ENCODE peak calls at places on chromosomes 3 and 15, in six cellular contexts. Y is AG10803, H is suprapubic skin, K is progenitor cell of endocrine pancreas, P is BJ, I is upper lobe of right lung. E is an unnamed sample.

GRCh38 chr15:89419370-89419984 is 76.9 kb downstream of the RHCG start:
- DNase-seq in Y (no peak), H (no peak), K (peak), P (no peak), I (no peak), E (no peak)

GRCh38 chr3:126102530-126102951 is 18.6 kb upstream of the SLC41A3 start:
- DNase-seq in Y (peak), H (no peak), K (no peak), P (no peak), I (no peak), E (no peak)

GRCh38 chr15:51229907-51230328 is 108.5 kb downstream of the CYP19A1 start:
- DNase-seq in Y (peak), H (no peak), K (no peak), P (no peak), I (no peak), E (no peak)

GRCh38 chr3:171028025-171028778 is 1.7 kb upstream of the SLC2A2 start:
- DNase-seq in Y (peak), H (no peak), K (no peak), P (peak), I (peak), E (no peak)

GRCh38 chr15:85443593-85444328 is 63.4 kb downstream of the AKAP13 start:
- DNase-seq in Y (peak), H (no peak), K (no peak), P (no peak), I (no peak), E (no peak)

GRCh38 chr3:42544492-42545283 is 37.1 kb downstream of the SEC22C start:
- DNase-seq in Y (no peak), H (no peak), K (no peak), P (no peak), I (peak), E (no peak)

GRCh38 chr3:112132975-112133448 is at the start of gene GCSAM:
- DNase-seq in Y (no peak), H (no peak), K (no peak), P (no peak), I (no peak), E (peak)

GRCh38 chr15:74829500-74829899 is 3.1 kb downstream of the CPLX3 start:
- DNase-seq in Y (peak), H (no peak), K (no peak), P (no peak), I (no peak), E (no peak)

GRCh38 chr3:62965311-62965710 is 90.1 kb upstream of the CADPS start:
- DNase-seq in Y (no peak), H (no peak), K (no peak), P (no peak), I (no peak), E (no peak)

GRCh38 chr15:66024998-66025397 is 155.7 kb downstream of the RAB11A start:
- DNase-seq in Y (peak), H (no peak), K (no peak), P (no peak), I (no peak), E (no peak)

GRCh38 chr3:114454592-114455251 is 160.9 kb downstream of the TIGIT start:
- DNase-seq in Y (peak), H (no peak), K (no peak), P (no peak), I (no peak), E (no peak)

GRCh38 chr3:90092994-90093393 is 985.6 kb downstream of the EPHA3 start:
- DNase-seq in Y (peak), H (no peak), K (no peak), P (no peak), I (no peak), E (no peak)
- TF ChIP-seq CTCF in Y (peak), H (peak), K (peak), P (peak), I (peak), E (no peak)

DNA sequence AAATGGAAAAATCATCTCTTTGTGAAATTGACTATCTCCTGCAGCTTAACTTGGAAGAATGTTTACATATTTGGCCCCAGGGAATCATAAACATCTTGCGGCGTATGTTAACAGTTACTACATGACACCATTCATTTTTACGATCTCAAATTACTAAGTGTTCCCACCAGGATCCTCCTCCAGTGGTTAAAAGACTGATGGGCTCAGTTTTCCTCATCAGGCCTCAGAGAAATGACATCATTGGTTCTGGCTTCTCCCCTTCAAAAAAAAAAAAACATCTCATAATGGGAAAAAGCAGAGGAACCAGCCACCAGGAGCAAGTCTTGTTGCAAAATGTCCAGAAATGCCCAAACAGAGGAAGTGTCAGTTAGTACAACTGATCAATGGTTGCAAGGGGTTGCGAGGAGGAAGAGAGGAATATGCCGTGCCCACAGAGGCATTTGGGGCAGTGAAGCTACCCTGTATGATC is 70.5 kb upstream of the LIPC start:
- DNase-seq in Y (peak), H (no peak), K (no peak), P (peak), I (no peak), E (no peak)
- TF ChIP-seq CTCF in Y (peak), H (no peak), K (no peak), P (no peak), I (no peak), E (no peak)

GRCh38 chr15:101256756-101257155 is 4.9 kb upstream of the CHSY1 start:
- DNase-seq in Y (no peak), H (no peak), K (no peak), P (no peak), I (no peak), E (no peak)

GRCh38 chr15:101255066-101255415 is 3.2 kb upstream of the CHSY1 start:
- DNase-seq in Y (peak), H (no peak), K (no peak), P (no peak), I (no peak), E (no peak)

GRCh38 chr15:101262551-101262950 is 10.7 kb upstream of the CHSY1 start:
- DNase-seq in Y (peak), H (no peak), K (no peak), P (no peak), I (no peak), E (no peak)

GRCh38 chr15:101255615-101256350 is 3.9 kb upstream of the CHSY1 start:
- DNase-seq in Y (no peak), H (no peak), K (no peak), P (no peak), I (no peak), E (no peak)

DNA sequence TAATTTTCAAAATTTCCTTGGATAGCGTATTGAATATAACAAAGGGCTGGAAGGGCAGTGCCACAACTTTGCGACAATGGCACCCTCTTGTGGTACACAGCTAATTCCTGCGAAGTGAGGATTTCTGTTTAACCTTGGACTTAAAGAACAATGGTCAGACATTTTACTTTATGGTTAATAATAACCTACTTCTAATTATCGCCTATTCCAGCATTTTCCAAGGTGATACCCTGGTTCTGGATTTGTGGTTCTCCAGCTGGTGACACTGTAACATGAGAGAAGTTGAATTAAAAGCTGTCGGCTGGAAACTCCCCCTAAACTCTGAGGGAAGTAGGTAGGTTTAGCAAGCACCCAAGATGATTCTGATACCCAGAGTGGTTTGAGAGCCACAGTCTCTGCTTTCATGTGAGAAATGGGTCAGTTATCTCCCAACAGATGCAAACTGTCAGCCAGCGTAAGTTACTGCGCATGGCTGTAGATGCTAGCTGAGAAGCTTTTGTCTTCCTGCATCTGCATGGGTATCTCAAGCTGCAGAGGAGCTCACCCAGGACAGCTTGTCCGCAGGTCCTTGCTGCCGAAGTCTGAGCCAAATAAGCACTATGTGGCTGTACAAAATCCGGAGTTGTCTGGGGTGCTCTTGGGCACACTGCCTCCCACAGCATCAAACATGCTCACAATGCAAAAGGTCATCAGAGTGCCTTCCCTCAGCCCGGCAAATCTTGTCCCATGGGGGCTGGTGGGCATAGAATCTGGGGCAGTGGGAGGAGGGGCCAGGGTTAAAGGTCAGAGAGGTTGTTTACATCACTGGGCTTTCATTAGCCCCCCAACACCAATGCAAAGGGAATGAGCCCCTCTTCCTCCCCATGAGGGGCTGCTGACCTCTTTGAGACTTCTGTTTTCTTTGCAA is 6.6 kb upstream of the CHSY1 start:
- DNase-seq in Y (peak), H (no peak), K (no peak), P (no peak), I (no peak), E (no peak)
- TF ChIP-seq CTCF in Y (peak), H (peak), K (peak), P (peak), I (peak), E (peak)

GRCh38 chr15:63599401-63600000 is 2.3 kb downstream of the FBXL22 start:
- DNase-seq in Y (peak), H (peak), K (no peak), P (no peak), I (peak), E (peak)
- TF ChIP-seq CTCF in Y (peak), H (peak), K (peak), P (peak), I (peak), E (no peak)

GRCh38 chr15:56102401-56102800 is 109.0 kb upstream of the NEDD4 start:
- DNase-seq in Y (no peak), H (no peak), K (no peak), P (no peak), I (no peak), E (no peak)

GRCh38 chr15:56099311-56099710 is 105.9 kb upstream of the NEDD4 start:
- DNase-seq in Y (no peak), H (no peak), K (no peak), P (no peak), I (no peak), E (no peak)

GRCh38 chr15:56095406-56095805 is 102.0 kb upstream of the NEDD4 start:
- DNase-seq in Y (no peak), H (no peak), K (no peak), P (no peak), I (no peak), E (no peak)

GRCh38 chr15:56098230-56098899 is 105.0 kb upstream of the NEDD4 start:
- DNase-seq in Y (no peak), H (no peak), K (no peak), P (no peak), I (no peak), E (no peak)
- TF ChIP-seq CTCF in Y (peak), H (no peak), K (no peak), P (peak), I (no peak), E (no peak)